ENCODE peak calls at places on chromosome X, in nine cellular contexts. One of them, this sample, is unnamed. For H3K4me1, the result is how much of the 10 kb centered on the place peaks cover.

GRCh38 chrX:3549442-3549875 is 164.0 kb downstream of the PRKX start:
- DNase-seq in esophagus muscularis mucosa: no peak
- DNase-seq in upper lobe of right lung: no peak
- DNase-seq in SK-N-SH: peak
- DNase-seq in fibroblast of lung: no peak
- DNase-seq in aorta: no peak
- DNase-seq in NT2/D1: no peak
- DNase-seq in left ventricle myocardium inferior: peak
- DNase-seq in lower lobe of right lung: no peak
- DNase-seq in this sample: no peak

GRCh38 chrX:119606508-119607389 is 525 bp upstream of the NKRF start:
- DNase-seq in esophagus muscularis mucosa: no peak
- DNase-seq in upper lobe of right lung: no peak
- DNase-seq in SK-N-SH: no peak
- DNase-seq in fibroblast of lung: peak
- DNase-seq in aorta: no peak
- DNase-seq in NT2/D1: no peak
- DNase-seq in left ventricle myocardium inferior: no peak
- DNase-seq in lower lobe of right lung: no peak
- DNase-seq in this sample: no peak

GRCh38 chrX:38664285-38664684 is 102.9 kb downstream of the TSPAN7 start:
- DNase-seq in esophagus muscularis mucosa: no peak
- DNase-seq in upper lobe of right lung: no peak
- DNase-seq in SK-N-SH: peak
- DNase-seq in fibroblast of lung: peak
- DNase-seq in aorta: no peak
- DNase-seq in NT2/D1: peak
- DNase-seq in left ventricle myocardium inferior: no peak
- DNase-seq in lower lobe of right lung: no peak
- DNase-seq in this sample: no peak

GRCh38 chrX:133674726-133675470 is 259.6 kb upstream of the GPC4 start:
- DNase-seq in esophagus muscularis mucosa: no peak
- DNase-seq in upper lobe of right lung: no peak
- DNase-seq in SK-N-SH: no peak
- DNase-seq in fibroblast of lung: no peak
- DNase-seq in aorta: no peak
- DNase-seq in NT2/D1: peak
- DNase-seq in left ventricle myocardium inferior: no peak
- DNase-seq in lower lobe of right lung: no peak
- DNase-seq in this sample: no peak

GRCh38 chrX:11641368-11641767 is 24.4 kb downstream of the ARHGAP6 start:
- DNase-seq in esophagus muscularis mucosa: no peak
- DNase-seq in upper lobe of right lung: no peak
- DNase-seq in SK-N-SH: no peak
- DNase-seq in fibroblast of lung: peak
- DNase-seq in aorta: no peak
- DNase-seq in NT2/D1: no peak
- DNase-seq in left ventricle myocardium inferior: no peak
- DNase-seq in lower lobe of right lung: no peak
- DNase-seq in this sample: no peak

GRCh38 chrX:150543230-150544155 is 24.9 kb upstream of the MTM1 start:
- DNase-seq in esophagus muscularis mucosa: no peak
- DNase-seq in upper lobe of right lung: no peak
- DNase-seq in SK-N-SH: no peak
- DNase-seq in fibroblast of lung: no peak
- DNase-seq in aorta: no peak
- DNase-seq in NT2/D1: no peak
- DNase-seq in left ventricle myocardium inferior: no peak
- DNase-seq in lower lobe of right lung: no peak
- DNase-seq in this sample: no peak

GRCh38 chrX:146907391-146908240 is 93.1 kb upstream of the CXorf51A start:
- DNase-seq in esophagus muscularis mucosa: no peak
- DNase-seq in upper lobe of right lung: no peak
- DNase-seq in SK-N-SH: no peak
- DNase-seq in fibroblast of lung: no peak
- DNase-seq in aorta: peak
- DNase-seq in NT2/D1: no peak
- DNase-seq in left ventricle myocardium inferior: no peak
- DNase-seq in lower lobe of right lung: no peak
- DNase-seq in this sample: no peak

GRCh38 chrX:115138040-115138439 is 51.2 kb upstream of the RBMXL3 start:
- DNase-seq in esophagus muscularis mucosa: no peak
- DNase-seq in upper lobe of right lung: no peak
- DNase-seq in SK-N-SH: no peak
- DNase-seq in fibroblast of lung: no peak
- DNase-seq in aorta: no peak
- DNase-seq in NT2/D1: no peak
- DNase-seq in left ventricle myocardium inferior: no peak
- DNase-seq in lower lobe of right lung: no peak
- DNase-seq in this sample: no peak

GRCh38 chrX:67604979-67605703 is 61.3 kb downstream of the AR start:
- DNase-seq in esophagus muscularis mucosa: no peak
- DNase-seq in upper lobe of right lung: no peak
- DNase-seq in SK-N-SH: no peak
- DNase-seq in fibroblast of lung: peak
- DNase-seq in aorta: no peak
- DNase-seq in NT2/D1: peak
- DNase-seq in left ventricle myocardium inferior: no peak
- DNase-seq in lower lobe of right lung: no peak
- DNase-seq in this sample: no peak

GRCh38 chrX:45758319-45758718 is 557.6 kb upstream of the DIPK2B start:
- DNase-seq in esophagus muscularis mucosa: no peak
- DNase-seq in upper lobe of right lung: no peak
- DNase-seq in SK-N-SH: no peak
- DNase-seq in fibroblast of lung: peak
- DNase-seq in aorta: peak
- DNase-seq in NT2/D1: no peak
- DNase-seq in left ventricle myocardium inferior: no peak
- DNase-seq in lower lobe of right lung: no peak
- DNase-seq in this sample: no peak

GRCh38 chrX:48940404-48940955 is 16.9 kb downstream of the OTUD5 start:
- DNase-seq in esophagus muscularis mucosa: no peak
- DNase-seq in upper lobe of right lung: no peak
- DNase-seq in SK-N-SH: no peak
- DNase-seq in fibroblast of lung: no peak
- DNase-seq in aorta: peak
- DNase-seq in NT2/D1: no peak
- DNase-seq in left ventricle myocardium inferior: no peak
- DNase-seq in lower lobe of right lung: no peak
- DNase-seq in this sample: no peak

GRCh38 chrX:48806088-48806487 is 4.2 kb downstream of the HDAC6 start:
- DNase-seq in esophagus muscularis mucosa: no peak
- DNase-seq in upper lobe of right lung: no peak
- DNase-seq in SK-N-SH: no peak
- DNase-seq in fibroblast of lung: no peak
- DNase-seq in aorta: no peak
- DNase-seq in NT2/D1: no peak
- DNase-seq in left ventricle myocardium inferior: no peak
- DNase-seq in lower lobe of right lung: no peak
- DNase-seq in this sample: no peak

GRCh38 chrX:9071031-9071650 is 37.2 kb upstream of the FAM9B start:
- DNase-seq in esophagus muscularis mucosa: no peak
- DNase-seq in upper lobe of right lung: no peak
- DNase-seq in SK-N-SH: no peak
- DNase-seq in fibroblast of lung: no peak
- DNase-seq in aorta: no peak
- DNase-seq in NT2/D1: no peak
- DNase-seq in left ventricle myocardium inferior: no peak
- DNase-seq in lower lobe of right lung: no peak
- DNase-seq in this sample: no peak

GRCh38 chrX:42948723-42949122 is 170.8 kb upstream of the PPP1R2C start:
- DNase-seq in esophagus muscularis mucosa: no peak
- DNase-seq in upper lobe of right lung: no peak
- DNase-seq in SK-N-SH: no peak
- DNase-seq in fibroblast of lung: no peak
- DNase-seq in aorta: no peak
- DNase-seq in NT2/D1: no peak
- DNase-seq in left ventricle myocardium inferior: no peak
- DNase-seq in lower lobe of right lung: no peak
- DNase-seq in this sample: no peak

GRCh38 chrX:42941671-42942070 is 163.7 kb upstream of the PPP1R2C start:
- DNase-seq in esophagus muscularis mucosa: no peak
- DNase-seq in upper lobe of right lung: no peak
- DNase-seq in SK-N-SH: no peak
- DNase-seq in fibroblast of lung: no peak
- DNase-seq in aorta: no peak
- DNase-seq in NT2/D1: no peak
- DNase-seq in left ventricle myocardium inferior: no peak
- DNase-seq in lower lobe of right lung: no peak
- DNase-seq in this sample: no peak

GRCh38 chrX:42946544-42947223 is 168.7 kb upstream of the PPP1R2C start:
- DNase-seq in esophagus muscularis mucosa: no peak
- DNase-seq in upper lobe of right lung: no peak
- DNase-seq in SK-N-SH: no peak
- DNase-seq in fibroblast of lung: no peak
- DNase-seq in aorta: no peak
- DNase-seq in NT2/D1: no peak
- DNase-seq in left ventricle myocardium inferior: no peak
- DNase-seq in lower lobe of right lung: no peak
- DNase-seq in this sample: no peak

GRCh38 chrX:42943051-42943450 is 165.1 kb upstream of the PPP1R2C start:
- DNase-seq in esophagus muscularis mucosa: no peak
- DNase-seq in upper lobe of right lung: no peak
- DNase-seq in SK-N-SH: no peak
- DNase-seq in fibroblast of lung: no peak
- DNase-seq in aorta: no peak
- DNase-seq in NT2/D1: no peak
- DNase-seq in left ventricle myocardium inferior: no peak
- DNase-seq in lower lobe of right lung: no peak
- DNase-seq in this sample: no peak

GRCh38 chrX:42944381-42944998 is 166.5 kb upstream of the PPP1R2C start:
- DNase-seq in esophagus muscularis mucosa: no peak
- DNase-seq in upper lobe of right lung: no peak
- DNase-seq in SK-N-SH: no peak
- DNase-seq in fibroblast of lung: no peak
- DNase-seq in aorta: no peak
- DNase-seq in NT2/D1: no peak
- DNase-seq in left ventricle myocardium inferior: no peak
- DNase-seq in lower lobe of right lung: no peak
- DNase-seq in this sample: no peak
- H3K4me1 ChIP-seq in esophagus muscularis mucosa: under half
- H3K4me1 ChIP-seq in upper lobe of right lung: under half
- H3K4me1 ChIP-seq in SK-N-SH: under half
- H3K4me1 ChIP-seq in fibroblast of lung: under half
- H3K4me1 ChIP-seq in aorta: under half
- H3K4me1 ChIP-seq in NT2/D1: under half
- H3K4me1 ChIP-seq in left ventricle myocardium inferior: under half
- H3K4me1 ChIP-seq in lower lobe of right lung: under half
- H3K4me1 ChIP-seq in this sample: under half

GRCh38 chrX:13698432-13698831 is 9.5 kb downstream of the RAB9A start:
- DNase-seq in esophagus muscularis mucosa: no peak
- DNase-seq in upper lobe of right lung: no peak
- DNase-seq in SK-N-SH: no peak
- DNase-seq in fibroblast of lung: no peak
- DNase-seq in aorta: no peak
- DNase-seq in NT2/D1: no peak
- DNase-seq in left ventricle myocardium inferior: no peak
- DNase-seq in lower lobe of right lung: no peak
- DNase-seq in this sample: no peak

GRCh38 chrX:13697976-13698375 is 9.0 kb downstream of the RAB9A start:
- DNase-seq in esophagus muscularis mucosa: no peak
- DNase-seq in upper lobe of right lung: no peak
- DNase-seq in SK-N-SH: no peak
- DNase-seq in fibroblast of lung: no peak
- DNase-seq in aorta: no peak
- DNase-seq in NT2/D1: no peak
- DNase-seq in left ventricle myocardium inferior: no peak
- DNase-seq in lower lobe of right lung: no peak
- DNase-seq in this sample: no peak

GRCh38 chrX:13697440-13697839 is 8.5 kb downstream of the RAB9A start:
- DNase-seq in esophagus muscularis mucosa: no peak
- DNase-seq in upper lobe of right lung: no peak
- DNase-seq in SK-N-SH: no peak
- DNase-seq in fibroblast of lung: no peak
- DNase-seq in aorta: no peak
- DNase-seq in NT2/D1: no peak
- DNase-seq in left ventricle myocardium inferior: no peak
- DNase-seq in lower lobe of right lung: no peak
- DNase-seq in this sample: no peak

GRCh38 chrX:13700380-13700779 is 11.5 kb downstream of the RAB9A start:
- DNase-seq in esophagus muscularis mucosa: no peak
- DNase-seq in upper lobe of right lung: no peak
- DNase-seq in SK-N-SH: no peak
- DNase-seq in fibroblast of lung: no peak
- DNase-seq in aorta: no peak
- DNase-seq in NT2/D1: no peak
- DNase-seq in left ventricle myocardium inferior: no peak
- DNase-seq in lower lobe of right lung: no peak
- DNase-seq in this sample: no peak

GRCh38 chrX:13699183-13699826 is 10.4 kb downstream of the RAB9A start:
- DNase-seq in esophagus muscularis mucosa: no peak
- DNase-seq in upper lobe of right lung: no peak
- DNase-seq in SK-N-SH: no peak
- DNase-seq in fibroblast of lung: no peak
- DNase-seq in aorta: no peak
- DNase-seq in NT2/D1: no peak
- DNase-seq in left ventricle myocardium inferior: no peak
- DNase-seq in lower lobe of right lung: no peak
- DNase-seq in this sample: no peak
- H3K4me1 ChIP-seq in esophagus muscularis mucosa: under half
- H3K4me1 ChIP-seq in upper lobe of right lung: under half
- H3K4me1 ChIP-seq in SK-N-SH: under half
- H3K4me1 ChIP-seq in fibroblast of lung: under half
- H3K4me1 ChIP-seq in aorta: under half
- H3K4me1 ChIP-seq in NT2/D1: under half
- H3K4me1 ChIP-seq in left ventricle myocardium inferior: half or more
- H3K4me1 ChIP-seq in lower lobe of right lung: under half
- H3K4me1 ChIP-seq in this sample: under half

GRCh38 chrX:66399273-66399672 is 235.2 kb downstream of the HEPH start:
- DNase-seq in esophagus muscularis mucosa: no peak
- DNase-seq in upper lobe of right lung: no peak
- DNase-seq in SK-N-SH: no peak
- DNase-seq in fibroblast of lung: no peak
- DNase-seq in aorta: no peak
- DNase-seq in NT2/D1: no peak
- DNase-seq in left ventricle myocardium inferior: no peak
- DNase-seq in lower lobe of right lung: no peak
- DNase-seq in this sample: no peak
- H3K4me1 ChIP-seq in esophagus muscularis mucosa: under half
- H3K4me1 ChIP-seq in upper lobe of right lung: under half
- H3K4me1 ChIP-seq in SK-N-SH: under half
- H3K4me1 ChIP-seq in fibroblast of lung: under half
- H3K4me1 ChIP-seq in aorta: under half
- H3K4me1 ChIP-seq in NT2/D1: under half
- H3K4me1 ChIP-seq in left ventricle myocardium inferior: under half
- H3K4me1 ChIP-seq in lower lobe of right lung: under half
- H3K4me1 ChIP-seq in this sample: under half

GRCh38 chrX:40087574-40088298 is 10.0 kb downstream of the BCOR start:
- DNase-seq in esophagus muscularis mucosa: no peak
- DNase-seq in upper lobe of right lung: no peak
- DNase-seq in SK-N-SH: peak
- DNase-seq in fibroblast of lung: peak
- DNase-seq in aorta: no peak
- DNase-seq in NT2/D1: no peak
- DNase-seq in left ventricle myocardium inferior: no peak
- DNase-seq in lower lobe of right lung: no peak
- DNase-seq in this sample: no peak
- H3K4me1 ChIP-seq in esophagus muscularis mucosa: under half
- H3K4me1 ChIP-seq in upper lobe of right lung: under half
- H3K4me1 ChIP-seq in SK-N-SH: under half
- H3K4me1 ChIP-seq in fibroblast of lung: under half
- H3K4me1 ChIP-seq in aorta: under half
- H3K4me1 ChIP-seq in NT2/D1: under half
- H3K4me1 ChIP-seq in left ventricle myocardium inferior: half or more
- H3K4me1 ChIP-seq in lower lobe of right lung: half or more
- H3K4me1 ChIP-seq in this sample: half or more